ENCODE peak calls at places on chromosomes 6 and 20, in four cellular contexts. K is right cardiac atrium, G is stomach, N is cardiac muscle cell. M is an unnamed sample. For H3K27me3, the result is how much of the 10 kb centered on the place peaks cover.

GRCh38 chr20:50729925-50730764 is 1.2 kb upstream of the PARD6B start:
- DNase-seq in K (no peak), G (no peak), N (peak), M (no peak)

GRCh38 chr6:56759521-56759920 is 116.8 kb upstream of the DST start:
- DNase-seq in K (no peak), G (no peak), N (no peak), M (no peak)

GRCh38 chr6:53195048-53195447 is 46.4 kb upstream of the GCM1 start:
- DNase-seq in K (no peak), G (no peak), N (no peak), M (no peak)

GRCh38 chr20:49529470-49529869 is 38.5 kb downstream of the PTGIS start:
- DNase-seq in K (no peak), G (no peak), N (no peak), M (no peak)

GRCh38 chr6:116881236-116881635 is 4.2 kb downstream of the RFX6 start:
- DNase-seq in K (no peak), G (no peak), N (no peak), M (no peak)

GRCh38 chr20:16293590-16293989 is 279.7 kb downstream of the KIF16B start:
- DNase-seq in K (no peak), G (no peak), N (no peak), M (no peak)

GRCh38 chr6:129006685-129007514 is 124.0 kb downstream of the LAMA2 start:
- DNase-seq in K (no peak), G (no peak), N (no peak), M (no peak)

GRCh38 chr6:106146852-106147351 is 60.8 kb downstream of the PRDM1 start:
- DNase-seq in K (no peak), G (no peak), N (no peak), M (no peak)

GRCh38 chr6:145087034-145087433 is 648.3 kb downstream of the EPM2A start:
- DNase-seq in K (no peak), G (no peak), N (no peak), M (no peak)

GRCh38 chr20:56630506-56631317 is 1.6 kb downstream of the TFAP2C start:
- DNase-seq in K (no peak), G (no peak), N (no peak), M (no peak)

GRCh38 chr6:132354517-132355167 is 46.6 kb downstream of the MOXD1 start:
- DNase-seq in K (no peak), G (peak), N (no peak), M (no peak)

GRCh38 chr6:16700202-16700997 is 60.9 kb downstream of the ATXN1 start:
- DNase-seq in K (no peak), G (no peak), N (peak), M (no peak)

GRCh38 chr6:138554146-138554545 is 54.9 kb upstream of the NHSL1 start:
- DNase-seq in K (no peak), G (no peak), N (no peak), M (no peak)

GRCh38 chr6:109073344-109074235 is 21.1 kb downstream of the SESN1 start:
- DNase-seq in K (no peak), G (no peak), N (peak), M (no peak)

GRCh38 chr6:157760589-157761330 is 62.3 kb upstream of the SNX9 start:
- DNase-seq in K (no peak), G (no peak), N (peak), M (no peak)

GRCh38 chr6:28104392-28105250 is 19.8 kb upstream of the ZSCAN16 start:
- DNase-seq in K (peak), G (peak), N (peak), M (no peak)

GRCh38 chr20:43558412-43559146 is at the start of gene SGK2:
- DNase-seq in K (no peak), G (peak), N (peak), M (no peak)

GRCh38 chr6:167576798-167577528 is 249.7 kb upstream of the AFDN start:
- DNase-seq in K (no peak), G (no peak), N (no peak), M (peak)

GRCh38 chr6:148343028-148343374 is 363 bp downstream of the SASH1 start:
- DNase-seq in K (peak), G (no peak), N (no peak), M (no peak)

GRCh38 chr6:87102296-87102695 is 7.4 kb upstream of the CGA start:
- DNase-seq in K (no peak), G (no peak), N (no peak), M (no peak)

GRCh38 chr6:53411451-53411850 is 62.7 kb upstream of the ELOVL5 start:
- DNase-seq in K (no peak), G (no peak), N (peak), M (no peak)

GRCh38 chr6:9521152-9521530 is 893.7 kb downstream of the TFAP2A start:
- DNase-seq in K (no peak), G (no peak), N (no peak), M (no peak)

GRCh38 chr6:4280721-4281120 is 145.3 kb upstream of the ECI2 start:
- DNase-seq in K (no peak), G (no peak), N (peak), M (no peak)

GRCh38 chr20:23163562-23163961 is 77.4 kb upstream of the CD93 start:
- DNase-seq in K (no peak), G (no peak), N (no peak), M (peak)

GRCh38 chr6:14092861-14093789 is 24.4 kb upstream of the CD83 start:
- DNase-seq in K (no peak), G (no peak), N (no peak), M (no peak)

GRCh38 chr6:149235130-149235561 is 82.4 kb upstream of the TAB2 start:
- DNase-seq in K (peak), G (no peak), N (peak), M (no peak)

GRCh38 chr6:82078286-82078908 is 169.1 kb downstream of the IBTK start:
- DNase-seq in K (no peak), G (no peak), N (no peak), M (no peak)

GRCh38 chr20:48718914-48719578 is 108.8 kb downstream of the PREX1 start:
- DNase-seq in K (no peak), G (no peak), N (no peak), M (no peak)

GRCh38 chr6:53159558-53159957 is 10.9 kb upstream of the GCM1 start:
- DNase-seq in K (no peak), G (no peak), N (peak), M (no peak)

GRCh38 chr6:150830409-150831165 is 34.9 kb upstream of the MTHFD1L start:
- DNase-seq in K (no peak), G (no peak), N (no peak), M (no peak)

GRCh38 chr6:116316772-116317467 is 37.2 kb upstream of the TSPYL1 start:
- DNase-seq in K (peak), G (no peak), N (peak), M (no peak)

GRCh38 chr6:14728396-14729024 is 517.4 kb upstream of the JARID2 start:
- DNase-seq in K (peak), G (no peak), N (peak), M (no peak)

GRCh38 chr6:43011207-43011606 is 2.5 kb downstream of the MEA1 start:
- DNase-seq in K (no peak), G (no peak), N (no peak), M (no peak)

GRCh38 chr6:43014434-43014909 is 423 bp downstream of the KLHDC3 start:
- DNase-seq in K (no peak), G (no peak), N (peak), M (no peak)

GRCh38 chr6:43013843-43014433 is at the start of the genes KLHDC3 and MEA1:
- DNase-seq in K (peak), G (peak), N (peak), M (peak)

GRCh38 chr6:43012364-43012763 is 1.4 kb downstream of the MEA1 start:
- DNase-seq in K (no peak), G (no peak), N (no peak), M (no peak)

GRCh38 chr6:43013020-43013842 is 515 bp downstream of the MEA1 start:
- DNase-seq in K (no peak), G (no peak), N (peak), M (no peak)
- H3K27ac ChIP-seq in K (peak), G (peak), N (no peak), M (peak)

GRCh38 chr20:4626228-4626627 is 95.5 kb upstream of the PRND start:
- DNase-seq in K (no peak), G (no peak), N (no peak), M (no peak)
- H3K27me3 ChIP-seq in K (under half), G (under half), N (under half), M (under half)

DNA sequence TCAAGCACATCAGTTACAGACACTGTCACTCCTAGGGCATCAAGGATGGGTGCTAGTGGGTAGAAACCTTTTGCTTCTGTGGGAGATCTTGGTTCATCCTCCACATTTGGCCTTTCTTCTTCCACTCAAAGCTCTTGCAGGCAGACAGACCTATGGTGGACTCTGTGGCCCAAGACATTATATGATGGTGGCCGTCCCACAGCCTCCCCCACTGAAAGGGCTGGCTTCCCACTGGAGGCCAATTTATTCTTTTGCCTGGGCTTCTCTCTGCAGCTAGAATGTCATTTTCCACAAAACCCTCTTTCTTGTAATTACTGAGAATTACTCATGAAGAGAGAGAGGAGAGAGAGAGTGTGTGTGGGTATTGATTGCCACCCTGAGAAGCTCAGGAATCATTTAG is 43.8 kb downstream of the CD40 start:
- DNase-seq in K (no peak), G (no peak), N (no peak), M (no peak)
- H3K27ac ChIP-seq in K (no peak), G (no peak), N (no peak), M (no peak)

DNA sequence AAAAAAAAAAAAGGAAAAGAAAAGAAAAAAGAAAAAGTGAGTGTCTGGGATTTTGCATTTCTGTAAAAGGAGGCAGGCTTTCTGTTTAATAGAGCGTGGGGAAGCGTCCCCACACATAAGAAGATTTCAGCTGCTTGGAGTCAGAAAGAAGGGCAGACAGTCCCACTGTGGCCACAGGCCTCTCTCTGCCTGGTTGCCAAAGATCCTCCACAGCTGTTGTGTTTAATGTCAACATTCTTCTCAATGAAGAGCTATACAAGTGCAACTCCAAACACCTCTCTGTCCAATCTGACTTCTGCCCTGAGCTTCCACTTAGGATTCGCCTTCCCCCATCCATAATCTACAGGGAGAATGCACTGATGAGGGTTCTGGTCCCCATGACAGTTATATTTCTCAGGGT is 64.3 kb upstream of the MLN start:
- DNase-seq in K (no peak), G (no peak), N (no peak), M (no peak)
- H3K27me3 ChIP-seq in K (under half), G (under half), N (under half), M (under half)

DNA sequence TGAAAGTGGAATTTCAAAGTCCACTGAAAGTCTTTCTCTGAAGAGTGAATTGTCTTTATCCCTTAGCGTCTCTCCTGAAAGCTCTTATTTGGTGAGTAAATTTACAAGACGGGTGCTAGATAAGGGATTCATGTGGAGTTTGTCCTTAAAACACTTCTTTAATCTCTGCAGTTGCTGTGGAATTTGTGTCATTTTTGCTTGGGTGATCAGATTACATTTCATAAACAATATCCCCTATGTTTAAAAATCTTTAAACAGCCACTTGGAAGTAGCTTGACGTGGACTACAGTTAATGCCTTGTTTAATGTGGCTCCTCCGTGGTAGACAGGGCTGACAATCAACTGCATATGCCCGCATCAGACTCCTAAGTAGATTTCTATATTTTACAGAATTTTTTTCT is 175.4 kb upstream of the ZNF217 start:
- DNase-seq in K (no peak), G (no peak), N (peak), M (no peak)
- H3K27ac ChIP-seq in K (no peak), G (no peak), N (no peak), M (no peak)

GRCh38 chr6:12450446-12450845 is 160.3 kb downstream of the EDN1 start:
- DNase-seq in K (no peak), G (no peak), N (no peak), M (no peak)
- H3K27me3 ChIP-seq in K (under half), G (under half), N (under half), M (under half)

DNA sequence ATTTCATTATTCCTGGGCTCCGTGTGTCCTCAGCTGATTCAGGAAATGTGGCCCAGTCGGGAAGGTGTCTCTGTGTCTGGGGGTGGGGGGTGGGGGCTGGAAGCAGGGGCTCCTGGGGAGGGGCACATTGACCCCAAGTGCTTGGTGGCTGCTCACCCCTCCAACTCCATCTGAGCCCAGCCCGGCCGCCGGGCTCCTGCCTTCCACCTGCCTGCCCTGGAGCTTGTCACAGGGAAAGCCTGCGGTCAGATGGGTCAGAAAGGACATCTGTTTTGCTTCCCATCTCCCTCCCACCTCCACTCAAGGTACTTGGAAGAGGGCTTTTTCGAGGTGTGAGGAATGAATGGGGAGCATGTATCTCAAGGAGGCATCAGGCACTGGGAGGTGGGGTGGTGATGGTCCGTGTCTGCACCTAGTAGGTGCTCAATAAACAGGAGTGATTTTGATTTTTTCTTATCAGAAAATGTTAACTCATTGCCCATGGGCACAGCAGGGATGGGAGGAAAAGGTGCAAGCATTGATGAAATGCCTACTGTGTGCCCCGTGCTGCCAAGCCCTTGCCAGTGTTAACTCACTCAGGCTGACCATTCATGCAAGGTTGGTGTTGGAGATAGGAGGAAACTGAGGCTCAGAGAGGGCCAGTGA is 3.2 kb downstream of the VSTM2L start:
- DNase-seq in K (no peak), G (no peak), N (no peak), M (no peak)
- H3K27ac ChIP-seq in K (peak), G (no peak), N (peak), M (no peak)

DNA sequence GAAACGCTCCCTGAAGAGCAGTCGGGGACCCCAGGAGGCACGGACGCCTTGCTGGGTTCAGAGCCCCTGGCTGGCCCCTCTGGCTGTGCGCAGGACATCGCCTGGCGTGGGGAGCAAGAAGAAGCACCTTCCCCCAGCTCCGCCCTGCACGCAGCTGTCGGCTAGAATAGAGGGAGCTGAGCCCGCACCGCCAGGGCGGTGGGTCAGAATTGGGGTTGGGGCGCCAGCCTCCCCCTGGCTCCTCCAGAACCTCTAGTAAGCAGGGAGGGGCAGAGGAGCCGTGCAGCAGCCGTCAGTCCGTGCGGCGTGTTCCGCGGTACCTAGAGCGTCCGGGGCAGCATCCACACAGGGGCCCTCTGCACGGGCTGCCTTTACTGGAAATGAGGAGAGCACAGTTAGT is 53.2 kb downstream of the KCNQ2 start:
- DNase-seq in K (no peak), G (no peak), N (no peak), M (no peak)
- H3K27me3 ChIP-seq in K (under half), G (half or more), N (under half), M (under half)

M was measured in vagina.